ENCODE peak calls at places on chromosomes 5 and 9, in six cellular contexts. R is fibroblast of pulmonary artery, E is nephron progenitor cell, F is AG04450, Q is endothelial cell, T is lower lobe of right lung. N is an unnamed sample.

GRCh38 chr9:27365977-27366376 is 69.0 kb upstream of the EQTN start:
- DNase-seq in R (no peak), E (no peak), F (no peak), Q (no peak), T (no peak), N (no peak)

GRCh38 chr5:54695198-54695966 is 177.8 kb downstream of the SNX18 start:
- DNase-seq in R (no peak), E (no peak), F (no peak), Q (no peak), T (peak; percentile 54), N (no peak)

GRCh38 chr5:135208555-135209494 is 174.8 kb upstream of the PITX1 start:
- DNase-seq in R (peak; percentile 93), E (no peak), F (peak; percentile 97), Q (no peak), T (no peak), N (peak; percentile 17)

GRCh38 chr9:83955985-83956287 is 24.1 kb downstream of the HNRNPK start:
- DNase-seq in R (no peak), E (no peak), F (no peak), Q (no peak), T (no peak), N (no peak)

GRCh38 chr9:130531670-130532069 is 47.7 kb upstream of the FUBP3 start:
- DNase-seq in R (no peak), E (no peak), F (no peak), Q (no peak), T (no peak), N (no peak)

GRCh38 chr9:80146466-80146865 is 574.7 kb downstream of the TLE4 start:
- DNase-seq in R (no peak), E (no peak), F (no peak), Q (no peak), T (no peak), N (no peak)

GRCh38 chr9:14433841-14434511 is 120.0 kb upstream of the NFIB start:
- DNase-seq in R (peak; percentile 87), E (no peak), F (peak; percentile 23), Q (no peak), T (no peak), N (no peak)

GRCh38 chr5:165325201-165325600 is 1819.8 kb downstream of the MAT2B start:
- DNase-seq in R (peak; percentile 42), E (no peak), F (no peak), Q (no peak), T (no peak), N (no peak)

GRCh38 chr5:126368239-126368812 is 54.9 kb upstream of the GRAMD2B start:
- DNase-seq in R (no peak), E (peak; percentile 35), F (no peak), Q (no peak), T (no peak), N (no peak)

GRCh38 chr5:137819768-137820167 is 47.9 kb upstream of the MYOT start:
- DNase-seq in R (no peak), E (no peak), F (no peak), Q (no peak), T (no peak), N (no peak)

GRCh38 chr5:170625221-170626165 is 121.7 kb downstream of the KCNIP1 start:
- DNase-seq in R (no peak), E (no peak), F (no peak), Q (no peak), T (no peak), N (no peak)

GRCh38 chr5:154164182-154164581 is 26.4 kb upstream of the GALNT10 start:
- DNase-seq in R (no peak), E (no peak), F (no peak), Q (no peak), T (no peak), N (no peak)

GRCh38 chr9:112819635-112820496 is 69.3 kb downstream of the SNX30 start:
- DNase-seq in R (peak; percentile 84), E (peak; percentile 36), F (peak; percentile 50), Q (peak; percentile 21), T (no peak), N (no peak)

GRCh38 chr5:90876366-90876765 is 317.8 kb downstream of the ADGRV1 start:
- DNase-seq in R (no peak), E (no peak), F (no peak), Q (no peak), T (no peak), N (no peak)

GRCh38 chr5:180302256-180302655 is 10.4 kb upstream of the MAPK9 start:
- DNase-seq in R (no peak), E (no peak), F (no peak), Q (no peak), T (no peak), N (no peak)

GRCh38 chr9:100104314-100104713 is 5.3 kb downstream of the INVS start:
- DNase-seq in R (no peak), E (no peak), F (peak; percentile 11), Q (no peak), T (no peak), N (no peak)

GRCh38 chr9:136901516-136902258 is 15.4 kb downstream of the TRAF2 start:
- DNase-seq in R (peak; percentile 33), E (no peak), F (no peak), Q (no peak), T (no peak), N (peak; percentile 71)

GRCh38 chr9:137138701-137139467 is at the start of gene GRIN1:
- DNase-seq in R (peak; percentile 34), E (peak; percentile 88), F (no peak), Q (peak; percentile 65), T (no peak), N (no peak)

GRCh38 chr5:43400082-43400481 is 12.1 kb downstream of the CCL28 start:
- DNase-seq in R (peak; percentile 48), E (no peak), F (no peak), Q (no peak), T (no peak), N (no peak)

GRCh38 chr5:43396762-43397304 is 15.4 kb downstream of the CCL28 start:
- DNase-seq in R (peak; percentile 22), E (no peak), F (no peak), Q (peak; percentile 18), T (peak; percentile 80), N (peak; percentile 63)

DNA sequence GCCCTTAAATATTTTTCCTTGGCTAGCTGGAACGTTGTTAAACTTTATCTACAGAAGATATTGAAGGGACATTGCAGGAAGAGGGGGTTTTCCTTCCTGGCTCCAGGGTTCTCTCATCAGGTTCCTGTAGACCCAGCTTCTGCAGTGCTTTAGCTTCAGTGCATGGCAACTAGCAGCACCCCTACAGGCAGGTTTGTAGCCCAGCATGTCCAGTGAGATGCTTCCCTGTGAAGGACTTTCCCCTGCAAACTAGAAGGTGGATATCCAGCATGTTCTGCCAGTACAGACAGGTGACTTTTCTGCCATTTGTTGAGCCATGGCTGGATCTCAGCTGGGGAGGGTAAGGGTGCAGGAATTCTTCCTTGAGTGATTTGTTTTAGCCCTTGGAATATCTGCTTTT is 10.4 kb downstream of the CCL28 start:
- DNase-seq in R (peak; percentile 22), E (no peak), F (no peak), Q (no peak), T (no peak), N (no peak)
- TF ChIP-seq CTCF in R (peak; percentile 51), E (no peak), F (peak; percentile 49), Q (no peak), T (no peak), N (no peak)

DNA sequence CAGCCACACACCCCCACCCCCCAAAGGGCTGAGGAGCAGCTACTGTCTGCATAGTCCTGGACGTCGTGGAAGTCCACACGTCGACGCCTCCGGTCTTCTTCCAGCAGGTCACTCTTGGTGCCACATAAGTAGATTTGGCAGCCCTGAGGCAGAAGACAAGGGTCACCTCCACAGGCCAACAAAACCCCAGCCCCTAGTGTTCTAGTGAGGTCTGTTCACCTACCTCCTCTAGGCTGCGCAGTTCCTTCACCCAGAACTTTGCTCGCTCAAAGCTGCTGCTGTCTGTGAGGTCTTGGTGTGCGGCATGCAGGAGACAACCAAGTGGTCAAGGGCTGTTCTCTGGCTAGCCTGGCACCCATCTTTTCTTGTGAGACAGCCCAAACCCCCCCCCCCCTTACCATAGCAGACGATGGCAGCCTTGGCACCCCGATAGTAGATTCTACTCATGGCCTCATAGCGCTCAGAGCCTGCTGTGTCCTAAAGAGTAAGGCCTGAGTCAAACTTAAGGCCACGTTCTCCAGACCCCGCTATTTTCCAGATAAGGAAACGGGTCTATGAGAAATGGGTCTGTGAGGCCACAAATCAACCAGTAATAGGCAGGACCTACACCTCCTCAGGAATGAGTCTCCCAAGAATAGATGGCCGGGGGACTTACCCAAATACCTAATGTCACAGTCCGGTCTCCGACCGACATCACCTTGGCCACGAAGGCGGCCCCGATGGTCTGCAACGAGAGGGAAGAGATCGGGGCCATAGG is 987 bp downstream of the RAB24 start:
- DNase-seq in R (no peak), E (no peak), F (no peak), Q (no peak), T (no peak), N (no peak)
- TF ChIP-seq CTCF in R (peak; percentile 21), E (no peak), F (peak; percentile 26), Q (no peak), T (no peak), N (no peak)

GRCh38 chr5:2848634-2849033 is 97.2 kb upstream of the IRX2 start:
- DNase-seq in R (peak; percentile 0), E (no peak), F (no peak), Q (no peak), T (no peak), N (no peak)
- TF ChIP-seq CTCF in R (no peak), E (no peak), F (no peak), Q (no peak), T (no peak), N (no peak)

DNA sequence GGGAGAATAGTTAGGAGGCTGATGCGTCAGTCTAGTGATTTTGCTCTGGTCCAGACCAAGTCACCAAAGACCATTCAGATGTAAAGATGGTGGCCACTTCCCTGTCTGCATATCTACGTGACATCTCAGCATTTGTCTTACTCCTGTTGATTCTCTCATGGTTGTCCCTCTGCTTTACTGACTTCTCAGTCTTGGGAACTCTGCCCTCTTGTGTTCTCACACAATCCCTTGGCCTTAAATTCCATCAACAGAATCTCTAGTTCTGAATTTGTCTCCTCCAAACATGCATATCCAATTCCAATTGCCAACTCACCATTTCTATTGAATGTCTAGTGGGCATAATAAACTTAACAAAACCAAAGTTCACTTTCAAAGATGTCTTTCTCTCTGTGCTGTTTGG is 147.8 kb downstream of the SLC24A2 start:
- DNase-seq in R (peak; percentile 14), E (no peak), F (no peak), Q (no peak), T (no peak), N (no peak)
- TF ChIP-seq CTCF in R (peak; percentile 19), E (no peak), F (no peak), Q (no peak), T (no peak), N (no peak)

GRCh38 chr5:13350754-13351153 is 593.7 kb downstream of the DNAH5 start:
- DNase-seq in R (no peak), E (no peak), F (no peak), Q (no peak), T (no peak), N (no peak)
- TF ChIP-seq CTCF in R (no peak), E (no peak), F (no peak), Q (no peak), T (no peak), N (no peak)